ENCODE peak calls at places on chromosomes 13 and 19, in seven cellular contexts. C is stimulated activated CD4-positive, alpha-beta T cell treated with anti-CD3 and anti-CD28 coated beads, Interleukin-2, amount 100 ng/mL, for 48 hours; Q is SW480; Y is nucleus accumbens; P is activated T-helper 1 cell treated with anti-CD3 and anti-CD28 coated beads, Interleukin-2, amount 50 U/mL, for 16 hours; I is left colon; S is T-cell. U is an unnamed sample.

GRCh38 chr19:29687897-29688728 is 22.9 kb downstream of the PLEKHF1 start:
- DNase-seq in C (no peak), Q (no peak), Y (no peak), P (no peak), I (no peak), S (no peak), U (no peak)

GRCh38 chr13:40336228-40337221 is 329.9 kb downstream of the FOXO1 start:
- DNase-seq in C (no peak), Q (no peak), Y (no peak), P (no peak), I (no peak), S (no peak), U (no peak)

GRCh38 chr13:79681069-79681468 is 200.1 kb downstream of the NDFIP2 start:
- DNase-seq in C (no peak), Q (peak), Y (no peak), P (no peak), I (no peak), S (no peak), U (no peak)

GRCh38 chr13:79937311-79938243 is 403.3 kb downstream of the SPRY2 start:
- DNase-seq in C (no peak), Q (no peak), Y (peak), P (no peak), I (no peak), S (no peak), U (no peak)

GRCh38 chr19:18368504-18369222 is 17.3 kb upstream of the GDF15 start:
- DNase-seq in C (no peak), Q (no peak), Y (no peak), P (no peak), I (no peak), S (no peak), U (no peak)

GRCh38 chr13:20676213-20676612 is 27.3 kb upstream of the IL17D start:
- DNase-seq in C (no peak), Q (no peak), Y (no peak), P (no peak), I (peak), S (no peak), U (no peak)

GRCh38 chr19:4567584-4568071 is 8.1 kb upstream of the SEMA6B start:
- DNase-seq in C (peak), Q (no peak), Y (peak), P (peak), I (peak), S (peak), U (peak)

GRCh38 chr13:97627566-97627965 is 193.6 kb downstream of the RAP2A start:
- DNase-seq in C (no peak), Q (peak), Y (no peak), P (no peak), I (peak), S (no peak), U (no peak)

GRCh38 chr19:6890938-6891337 is 3.6 kb downstream of the ADGRE1 start:
- DNase-seq in C (peak), Q (no peak), Y (no peak), P (peak), I (no peak), S (peak), U (peak)

GRCh38 chr13:50589139-50589538 is 254.4 kb downstream of the DLEU7 start:
- DNase-seq in C (no peak), Q (no peak), Y (no peak), P (no peak), I (no peak), S (no peak), U (no peak)

GRCh38 chr13:53161231-53161630 is 132.6 kb downstream of the OLFM4 start:
- DNase-seq in C (no peak), Q (no peak), Y (no peak), P (no peak), I (no peak), S (no peak), U (no peak)

U was measured in activated gamma-delta T cell treated with Interleukin-2 at 50 U/mL for 16 hours.